ENCODE peak calls at places on chromosome 21, in nine cellular contexts. One of them, this sample, is unnamed.

GRCh38 chr21:42060166-42060565 is 11.0 kb upstream of the UMODL1 start:
- DNase-seq in H9: no peak
- DNase-seq in anterior cingulate cortex: no peak
- DNase-seq in GM03348: no peak
- DNase-seq in ecto neural progenitor cell: no peak
- DNase-seq in stomach: no peak
- DNase-seq in GM13977: no peak
- DNase-seq in hypothalamus: no peak
- DNase-seq in pancreas: no peak
- DNase-seq in this sample: no peak

GRCh38 chr21:35444391-35444790 is 395.3 kb upstream of the RUNX1 start:
- DNase-seq in H9: no peak
- DNase-seq in anterior cingulate cortex: no peak
- DNase-seq in GM03348: no peak
- DNase-seq in ecto neural progenitor cell: no peak
- DNase-seq in stomach: no peak
- DNase-seq in GM13977: no peak
- DNase-seq in hypothalamus: no peak
- DNase-seq in pancreas: no peak
- DNase-seq in this sample: no peak

GRCh38 chr21:14086553-14086952 is 124.2 kb downstream of the LIPI start:
- DNase-seq in H9: no peak
- DNase-seq in anterior cingulate cortex: no peak
- DNase-seq in GM03348: no peak
- DNase-seq in ecto neural progenitor cell: no peak
- DNase-seq in stomach: no peak
- DNase-seq in GM13977: peak; percentile 52
- DNase-seq in hypothalamus: no peak
- DNase-seq in pancreas: no peak
- DNase-seq in this sample: no peak

GRCh38 chr21:38843379-38843778 is 37.6 kb downstream of the ETS2 start:
- DNase-seq in H9: no peak
- DNase-seq in anterior cingulate cortex: no peak
- DNase-seq in GM03348: no peak
- DNase-seq in ecto neural progenitor cell: peak; percentile 13
- DNase-seq in stomach: no peak
- DNase-seq in GM13977: no peak
- DNase-seq in hypothalamus: no peak
- DNase-seq in pancreas: no peak
- DNase-seq in this sample: no peak

GRCh38 chr21:17611414-17612022 is 1.2 kb downstream of the BTG3 start:
- DNase-seq in H9: peak; percentile 70
- DNase-seq in anterior cingulate cortex: peak; percentile 68
- DNase-seq in GM03348: peak; percentile 80
- DNase-seq in ecto neural progenitor cell: peak; percentile 72
- DNase-seq in stomach: peak; percentile 86
- DNase-seq in GM13977: peak; percentile 81
- DNase-seq in hypothalamus: peak; percentile 73
- DNase-seq in pancreas: peak; percentile 75
- DNase-seq in this sample: peak; percentile 29

GRCh38 chr21:39175154-39175553 is 8.1 kb downstream of the PSMG1 start:
- DNase-seq in H9: no peak
- DNase-seq in anterior cingulate cortex: no peak
- DNase-seq in GM03348: peak; percentile 30
- DNase-seq in ecto neural progenitor cell: no peak
- DNase-seq in stomach: no peak
- DNase-seq in GM13977: no peak
- DNase-seq in hypothalamus: no peak
- DNase-seq in pancreas: no peak
- DNase-seq in this sample: no peak

GRCh38 chr21:19228241-19228640 is 824.7 kb upstream of the TMPRSS15 start:
- DNase-seq in H9: no peak
- DNase-seq in anterior cingulate cortex: no peak
- DNase-seq in GM03348: no peak
- DNase-seq in ecto neural progenitor cell: no peak
- DNase-seq in stomach: no peak
- DNase-seq in GM13977: no peak
- DNase-seq in hypothalamus: no peak
- DNase-seq in pancreas: no peak
- DNase-seq in this sample: no peak

GRCh38 chr21:23578027-23578426 is 2029.3 kb downstream of the MRPL39 start:
- DNase-seq in H9: no peak
- DNase-seq in anterior cingulate cortex: no peak
- DNase-seq in GM03348: no peak
- DNase-seq in ecto neural progenitor cell: no peak
- DNase-seq in stomach: no peak
- DNase-seq in GM13977: no peak
- DNase-seq in hypothalamus: no peak
- DNase-seq in pancreas: no peak
- DNase-seq in this sample: no peak

GRCh38 chr21:28339403-28339802 is 653.3 kb downstream of the LTN1 start:
- DNase-seq in H9: no peak
- DNase-seq in anterior cingulate cortex: no peak
- DNase-seq in GM03348: no peak
- DNase-seq in ecto neural progenitor cell: no peak
- DNase-seq in stomach: no peak
- DNase-seq in GM13977: no peak
- DNase-seq in hypothalamus: no peak
- DNase-seq in pancreas: no peak
- DNase-seq in this sample: no peak

GRCh38 chr21:44301093-44301492 is 1.2 kb downstream of the PFKL start:
- DNase-seq in H9: no peak
- DNase-seq in anterior cingulate cortex: no peak
- DNase-seq in GM03348: no peak
- DNase-seq in ecto neural progenitor cell: no peak
- DNase-seq in stomach: no peak
- DNase-seq in GM13977: no peak
- DNase-seq in hypothalamus: no peak
- DNase-seq in pancreas: no peak
- DNase-seq in this sample: no peak

GRCh38 chr21:44845418-44846200 is 27.7 kb upstream of the SUMO3 start:
- DNase-seq in H9: peak; percentile 91
- DNase-seq in anterior cingulate cortex: no peak
- DNase-seq in GM03348: peak; percentile 89
- DNase-seq in ecto neural progenitor cell: peak; percentile 90
- DNase-seq in stomach: peak; percentile 65
- DNase-seq in GM13977: peak; percentile 86
- DNase-seq in hypothalamus: peak; percentile 43
- DNase-seq in pancreas: peak; percentile 48
- DNase-seq in this sample: peak; percentile 29

GRCh38 chr21:34554227-34554626 is 42.2 kb upstream of the KCNE1 start:
- DNase-seq in H9: no peak
- DNase-seq in anterior cingulate cortex: no peak
- DNase-seq in GM03348: no peak
- DNase-seq in ecto neural progenitor cell: no peak
- DNase-seq in stomach: no peak
- DNase-seq in GM13977: no peak
- DNase-seq in hypothalamus: no peak
- DNase-seq in pancreas: no peak
- DNase-seq in this sample: no peak

GRCh38 chr21:36792505-36792967 is 93.6 kb downstream of the SIM2 start:
- DNase-seq in H9: no peak
- DNase-seq in anterior cingulate cortex: no peak
- DNase-seq in GM03348: no peak
- DNase-seq in ecto neural progenitor cell: no peak
- DNase-seq in stomach: no peak
- DNase-seq in GM13977: no peak
- DNase-seq in hypothalamus: no peak
- DNase-seq in pancreas: no peak
- DNase-seq in this sample: no peak

GRCh38 chr21:34198232-34199120 is 125.1 kb downstream of the MRPS6 start:
- DNase-seq in H9: no peak
- DNase-seq in anterior cingulate cortex: no peak
- DNase-seq in GM03348: no peak
- DNase-seq in ecto neural progenitor cell: no peak
- DNase-seq in stomach: no peak
- DNase-seq in GM13977: no peak
- DNase-seq in hypothalamus: no peak
- DNase-seq in pancreas: no peak
- DNase-seq in this sample: no peak

GRCh38 chr21:32599146-32599925 is 12.8 kb downstream of the CFAP298 start:
- DNase-seq in H9: no peak
- DNase-seq in anterior cingulate cortex: no peak
- DNase-seq in GM03348: no peak
- DNase-seq in ecto neural progenitor cell: no peak
- DNase-seq in stomach: no peak
- DNase-seq in GM13977: no peak
- DNase-seq in hypothalamus: no peak
- DNase-seq in pancreas: no peak
- DNase-seq in this sample: no peak

GRCh38 chr21:37578471-37579126 is 212.0 kb downstream of the DYRK1A start:
- DNase-seq in H9: no peak
- DNase-seq in anterior cingulate cortex: no peak
- DNase-seq in GM03348: no peak
- DNase-seq in ecto neural progenitor cell: no peak
- DNase-seq in stomach: no peak
- DNase-seq in GM13977: no peak
- DNase-seq in hypothalamus: no peak
- DNase-seq in pancreas: no peak
- DNase-seq in this sample: no peak

GRCh38 chr21:43707462-43707861 is 11.5 kb upstream of the PDXK start:
- DNase-seq in H9: no peak
- DNase-seq in anterior cingulate cortex: no peak
- DNase-seq in GM03348: no peak
- DNase-seq in ecto neural progenitor cell: no peak
- DNase-seq in stomach: no peak
- DNase-seq in GM13977: no peak
- DNase-seq in hypothalamus: no peak
- DNase-seq in pancreas: no peak
- DNase-seq in this sample: no peak

GRCh38 chr21:45309069-45309521 is 21.4 kb upstream of the POFUT2 start:
- DNase-seq in H9: peak; percentile 84
- DNase-seq in anterior cingulate cortex: peak; percentile 10
- DNase-seq in GM03348: peak; percentile 65
- DNase-seq in ecto neural progenitor cell: peak; percentile 86
- DNase-seq in stomach: peak; percentile 47
- DNase-seq in GM13977: no peak
- DNase-seq in hypothalamus: no peak
- DNase-seq in pancreas: no peak
- DNase-seq in this sample: no peak

GRCh38 chr21:41972511-41973205 is 18.8 kb upstream of the C2CD2 start:
- DNase-seq in H9: no peak
- DNase-seq in anterior cingulate cortex: no peak
- DNase-seq in GM03348: no peak
- DNase-seq in ecto neural progenitor cell: no peak
- DNase-seq in stomach: peak; percentile 9
- DNase-seq in GM13977: no peak
- DNase-seq in hypothalamus: no peak
- DNase-seq in pancreas: no peak
- DNase-seq in this sample: no peak

GRCh38 chr21:45974073-45975016 is 7.2 kb upstream of the COL6A1 start:
- DNase-seq in H9: peak; percentile 69
- DNase-seq in anterior cingulate cortex: no peak
- DNase-seq in GM03348: peak; percentile 72
- DNase-seq in ecto neural progenitor cell: peak; percentile 84
- DNase-seq in stomach: peak; percentile 26
- DNase-seq in GM13977: peak; percentile 64
- DNase-seq in hypothalamus: peak; percentile 62
- DNase-seq in pancreas: no peak
- DNase-seq in this sample: no peak

GRCh38 chr21:20591294-20591693 is 406.9 kb upstream of the NCAM2 start:
- DNase-seq in H9: no peak
- DNase-seq in anterior cingulate cortex: no peak
- DNase-seq in GM03348: no peak
- DNase-seq in ecto neural progenitor cell: no peak
- DNase-seq in stomach: no peak
- DNase-seq in GM13977: no peak
- DNase-seq in hypothalamus: no peak
- DNase-seq in pancreas: no peak
- DNase-seq in this sample: no peak

GRCh38 chr21:46168659-46169386 is 13.4 kb upstream of the FTCD start:
- DNase-seq in H9: no peak
- DNase-seq in anterior cingulate cortex: no peak
- DNase-seq in GM03348: no peak
- DNase-seq in ecto neural progenitor cell: no peak
- DNase-seq in stomach: no peak
- DNase-seq in GM13977: no peak
- DNase-seq in hypothalamus: no peak
- DNase-seq in pancreas: no peak
- DNase-seq in this sample: no peak

GRCh38 chr21:45322231-45322959 is 34.7 kb upstream of the POFUT2 start:
- DNase-seq in H9: peak; percentile 23
- DNase-seq in anterior cingulate cortex: no peak
- DNase-seq in GM03348: no peak
- DNase-seq in ecto neural progenitor cell: no peak
- DNase-seq in stomach: no peak
- DNase-seq in GM13977: no peak
- DNase-seq in hypothalamus: no peak
- DNase-seq in pancreas: no peak
- DNase-seq in this sample: no peak

GRCh38 chr21:15978158-15978805 is 248.5 kb downstream of the USP25 start:
- DNase-seq in H9: no peak
- DNase-seq in anterior cingulate cortex: no peak
- DNase-seq in GM03348: peak; percentile 48
- DNase-seq in ecto neural progenitor cell: no peak
- DNase-seq in stomach: no peak
- DNase-seq in GM13977: no peak
- DNase-seq in hypothalamus: no peak
- DNase-seq in pancreas: no peak
- DNase-seq in this sample: no peak